ENCODE peak calls at places on chromosomes 1 and 21, in ten cellular contexts. One of them, this sample, is unnamed.

GRCh38 chr1:5108740-5109139 is 454.3 kb downstream of the AJAP1 start:
- DNase-seq in CD8-positive, alpha-beta T cell: no peak
- DNase-seq in aorta: no peak
- DNase-seq in endothelial cell of umbilical vein: no peak
- DNase-seq in hepatocyte: peak; percentile 17
- DNase-seq in spleen: no peak
- DNase-seq in heart right ventricle: no peak
- DNase-seq in SJCRH30: no peak
- DNase-seq in cardiac muscle cell: no peak
- DNase-seq in PC-3: no peak
- DNase-seq in this sample: no peak

GRCh38 chr1:155050560-155051341 is at the start of gene ADAM15:
- DNase-seq in CD8-positive, alpha-beta T cell: peak; percentile 64
- DNase-seq in aorta: peak; percentile 96
- DNase-seq in endothelial cell of umbilical vein: peak; percentile 81
- DNase-seq in hepatocyte: peak; percentile 93
- DNase-seq in spleen: peak; percentile 96
- DNase-seq in heart right ventricle: peak; percentile 82
- DNase-seq in SJCRH30: peak; percentile 91
- DNase-seq in cardiac muscle cell: peak; percentile 70
- DNase-seq in PC-3: peak; percentile 93
- DNase-seq in this sample: peak; percentile 75

GRCh38 chr1:240244968-240245628 is 153.4 kb downstream of the FMN2 start:
- DNase-seq in CD8-positive, alpha-beta T cell: no peak
- DNase-seq in aorta: no peak
- DNase-seq in endothelial cell of umbilical vein: no peak
- DNase-seq in hepatocyte: no peak
- DNase-seq in spleen: no peak
- DNase-seq in heart right ventricle: no peak
- DNase-seq in SJCRH30: no peak
- DNase-seq in cardiac muscle cell: no peak
- DNase-seq in PC-3: no peak
- DNase-seq in this sample: no peak

GRCh38 chr1:55040083-55040952 is 970 bp downstream of the PCSK9 start:
- DNase-seq in CD8-positive, alpha-beta T cell: no peak
- DNase-seq in aorta: peak; percentile 69
- DNase-seq in endothelial cell of umbilical vein: no peak
- DNase-seq in hepatocyte: no peak
- DNase-seq in spleen: peak; percentile 73
- DNase-seq in heart right ventricle: no peak
- DNase-seq in SJCRH30: no peak
- DNase-seq in cardiac muscle cell: no peak
- DNase-seq in PC-3: no peak
- DNase-seq in this sample: no peak

GRCh38 chr1:45246760-45247159 is 40.4 kb upstream of the ZSWIM5 start:
- DNase-seq in CD8-positive, alpha-beta T cell: no peak
- DNase-seq in aorta: no peak
- DNase-seq in endothelial cell of umbilical vein: peak; percentile 97
- DNase-seq in hepatocyte: peak; percentile 43
- DNase-seq in spleen: no peak
- DNase-seq in heart right ventricle: no peak
- DNase-seq in SJCRH30: no peak
- DNase-seq in cardiac muscle cell: peak; percentile 79
- DNase-seq in PC-3: peak; percentile 95
- DNase-seq in this sample: no peak

GRCh38 chr1:201059871-201060555 is 36.5 kb upstream of the KIF21B start:
- DNase-seq in CD8-positive, alpha-beta T cell: no peak
- DNase-seq in aorta: no peak
- DNase-seq in endothelial cell of umbilical vein: no peak
- DNase-seq in hepatocyte: no peak
- DNase-seq in spleen: no peak
- DNase-seq in heart right ventricle: no peak
- DNase-seq in SJCRH30: no peak
- DNase-seq in cardiac muscle cell: peak; percentile 12
- DNase-seq in PC-3: no peak
- DNase-seq in this sample: no peak

GRCh38 chr21:42513151-42513984 is at the start of gene SLC37A1:
- DNase-seq in CD8-positive, alpha-beta T cell: no peak
- DNase-seq in aorta: no peak
- DNase-seq in endothelial cell of umbilical vein: no peak
- DNase-seq in hepatocyte: peak; percentile 77
- DNase-seq in spleen: peak; percentile 90
- DNase-seq in heart right ventricle: no peak
- DNase-seq in SJCRH30: no peak
- DNase-seq in cardiac muscle cell: no peak
- DNase-seq in PC-3: peak; percentile 44
- DNase-seq in this sample: no peak

GRCh38 chr1:244836135-244836521 is 670 bp downstream of the COX20 start:
- DNase-seq in CD8-positive, alpha-beta T cell: no peak
- DNase-seq in aorta: no peak
- DNase-seq in endothelial cell of umbilical vein: peak; percentile 65
- DNase-seq in hepatocyte: peak; percentile 30
- DNase-seq in spleen: no peak
- DNase-seq in heart right ventricle: no peak
- DNase-seq in SJCRH30: peak; percentile 53
- DNase-seq in cardiac muscle cell: peak; percentile 42
- DNase-seq in PC-3: peak; percentile 50
- DNase-seq in this sample: no peak

GRCh38 chr1:21319447-21320407 is 29.5 kb upstream of the ECE1 start:
- DNase-seq in CD8-positive, alpha-beta T cell: no peak
- DNase-seq in aorta: no peak
- DNase-seq in endothelial cell of umbilical vein: no peak
- DNase-seq in hepatocyte: no peak
- DNase-seq in spleen: no peak
- DNase-seq in heart right ventricle: no peak
- DNase-seq in SJCRH30: peak; percentile 81
- DNase-seq in cardiac muscle cell: no peak
- DNase-seq in PC-3: no peak
- DNase-seq in this sample: no peak

GRCh38 chr1:118081387-118081786 is 103.6 kb downstream of the SPAG17 start:
- DNase-seq in CD8-positive, alpha-beta T cell: no peak
- DNase-seq in aorta: no peak
- DNase-seq in endothelial cell of umbilical vein: no peak
- DNase-seq in hepatocyte: peak; percentile 28
- DNase-seq in spleen: no peak
- DNase-seq in heart right ventricle: no peak
- DNase-seq in SJCRH30: no peak
- DNase-seq in cardiac muscle cell: no peak
- DNase-seq in PC-3: peak; percentile 19
- DNase-seq in this sample: no peak

GRCh38 chr1:54649130-54649898 is 7.7 kb downstream of the MROH7 start:
- DNase-seq in CD8-positive, alpha-beta T cell: no peak
- DNase-seq in aorta: no peak
- DNase-seq in endothelial cell of umbilical vein: no peak
- DNase-seq in hepatocyte: peak; percentile 62
- DNase-seq in spleen: no peak
- DNase-seq in heart right ventricle: no peak
- DNase-seq in SJCRH30: no peak
- DNase-seq in cardiac muscle cell: no peak
- DNase-seq in PC-3: no peak
- DNase-seq in this sample: no peak

GRCh38 chr1:32925360-32926142 is 24.4 kb upstream of the TMEM54 start:
- DNase-seq in CD8-positive, alpha-beta T cell: no peak
- DNase-seq in aorta: no peak
- DNase-seq in endothelial cell of umbilical vein: peak; percentile 14
- DNase-seq in hepatocyte: peak; percentile 58
- DNase-seq in spleen: no peak
- DNase-seq in heart right ventricle: no peak
- DNase-seq in SJCRH30: peak; percentile 82
- DNase-seq in cardiac muscle cell: peak; percentile 47
- DNase-seq in PC-3: no peak
- DNase-seq in this sample: no peak

GRCh38 chr1:25063591-25064416 is 133.7 kb upstream of the RUNX3 start:
- DNase-seq in CD8-positive, alpha-beta T cell: no peak
- DNase-seq in aorta: peak; percentile 32
- DNase-seq in endothelial cell of umbilical vein: no peak
- DNase-seq in hepatocyte: no peak
- DNase-seq in spleen: peak; percentile 29
- DNase-seq in heart right ventricle: no peak
- DNase-seq in SJCRH30: peak; percentile 57
- DNase-seq in cardiac muscle cell: no peak
- DNase-seq in PC-3: peak; percentile 66
- DNase-seq in this sample: no peak
- H3K27ac ChIP-seq in CD8-positive, alpha-beta T cell: no peak overlapping the region
- H3K27ac ChIP-seq in aorta: no peak overlapping the region
- H3K27ac ChIP-seq in endothelial cell of umbilical vein: no peak overlapping the region
- H3K27ac ChIP-seq in hepatocyte: no peak overlapping the region
- H3K27ac ChIP-seq in spleen: no peak overlapping the region
- H3K27ac ChIP-seq in heart right ventricle: no peak overlapping the region
- H3K27ac ChIP-seq in SJCRH30: no peak overlapping the region
- H3K27ac ChIP-seq in cardiac muscle cell: no peak overlapping the region
- H3K27ac ChIP-seq in PC-3: no peak overlapping the region
- H3K27ac ChIP-seq in this sample: no peak overlapping the region

GRCh38 chr1:53198241-53198651 is 1.6 kb downstream of the CPT2 start:
- DNase-seq in CD8-positive, alpha-beta T cell: no peak
- DNase-seq in aorta: no peak
- DNase-seq in endothelial cell of umbilical vein: no peak
- DNase-seq in hepatocyte: peak; percentile 44
- DNase-seq in spleen: no peak
- DNase-seq in heart right ventricle: peak; percentile 46
- DNase-seq in SJCRH30: no peak
- DNase-seq in cardiac muscle cell: peak; percentile 46
- DNase-seq in PC-3: no peak
- DNase-seq in this sample: no peak
- H3K27ac ChIP-seq in CD8-positive, alpha-beta T cell: peak overlapping the region; percentile 96
- H3K27ac ChIP-seq in aorta: no peak overlapping the region
- H3K27ac ChIP-seq in endothelial cell of umbilical vein: no peak overlapping the region
- H3K27ac ChIP-seq in hepatocyte: peak overlapping the region; percentile 97
- H3K27ac ChIP-seq in spleen: no peak overlapping the region
- H3K27ac ChIP-seq in heart right ventricle: peak overlapping the region; percentile 98
- H3K27ac ChIP-seq in SJCRH30: no peak overlapping the region
- H3K27ac ChIP-seq in cardiac muscle cell: peak overlapping the region; percentile 95
- H3K27ac ChIP-seq in PC-3: no peak overlapping the region
- H3K27ac ChIP-seq in this sample: no peak overlapping the region

GRCh38 chr1:207239874-207240273 is 81.6 kb upstream of the CD55 start:
- DNase-seq in CD8-positive, alpha-beta T cell: no peak
- DNase-seq in aorta: no peak
- DNase-seq in endothelial cell of umbilical vein: no peak
- DNase-seq in hepatocyte: peak; percentile 19
- DNase-seq in spleen: no peak
- DNase-seq in heart right ventricle: no peak
- DNase-seq in SJCRH30: no peak
- DNase-seq in cardiac muscle cell: no peak
- DNase-seq in PC-3: no peak
- DNase-seq in this sample: no peak
- H3K27ac ChIP-seq in CD8-positive, alpha-beta T cell: no peak overlapping the region
- H3K27ac ChIP-seq in aorta: no peak overlapping the region
- H3K27ac ChIP-seq in endothelial cell of umbilical vein: no peak overlapping the region
- H3K27ac ChIP-seq in hepatocyte: peak overlapping the region; percentile 85
- H3K27ac ChIP-seq in spleen: no peak overlapping the region
- H3K27ac ChIP-seq in heart right ventricle: no peak overlapping the region
- H3K27ac ChIP-seq in SJCRH30: no peak overlapping the region
- H3K27ac ChIP-seq in cardiac muscle cell: no peak overlapping the region
- H3K27ac ChIP-seq in PC-3: no peak overlapping the region
- H3K27ac ChIP-seq in this sample: no peak overlapping the region

GRCh38 chr21:44960141-44961092 is 20.6 kb downstream of the SLX9 start:
- DNase-seq in CD8-positive, alpha-beta T cell: no peak
- DNase-seq in aorta: peak; percentile 71
- DNase-seq in endothelial cell of umbilical vein: no peak
- DNase-seq in hepatocyte: no peak
- DNase-seq in spleen: peak; percentile 58
- DNase-seq in heart right ventricle: no peak
- DNase-seq in SJCRH30: no peak
- DNase-seq in cardiac muscle cell: no peak
- DNase-seq in PC-3: no peak
- DNase-seq in this sample: no peak
- H3K27ac ChIP-seq in CD8-positive, alpha-beta T cell: no peak overlapping the region
- H3K27ac ChIP-seq in aorta: peak overlapping the region; percentile 31
- H3K27ac ChIP-seq in endothelial cell of umbilical vein: peak overlapping the region; percentile 25
- H3K27ac ChIP-seq in hepatocyte: no peak overlapping the region
- H3K27ac ChIP-seq in spleen: no peak overlapping the region
- H3K27ac ChIP-seq in heart right ventricle: peak overlapping the region; percentile 74
- H3K27ac ChIP-seq in SJCRH30: no peak overlapping the region
- H3K27ac ChIP-seq in cardiac muscle cell: no peak overlapping the region
- H3K27ac ChIP-seq in PC-3: no peak overlapping the region
- H3K27ac ChIP-seq in this sample: peak overlapping the region; percentile 70

DNA sequence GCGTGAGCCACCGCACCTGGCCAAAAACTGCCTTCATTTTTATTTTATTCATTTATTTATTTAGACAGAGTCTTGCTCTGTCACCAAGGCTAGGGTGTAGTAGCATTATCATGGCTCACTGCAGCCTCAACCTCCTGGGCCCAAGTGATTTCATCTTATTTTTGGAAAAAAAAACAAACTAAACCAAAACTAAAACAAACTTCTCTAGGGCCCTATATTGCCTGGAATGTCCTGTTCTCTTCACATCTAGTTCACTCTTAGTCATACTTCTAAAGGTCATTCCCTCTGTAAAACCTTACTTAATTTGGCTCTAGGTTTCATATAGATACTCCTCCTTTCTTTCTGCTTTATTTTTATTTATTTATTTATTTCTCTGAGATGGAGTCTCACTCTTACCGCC is 15.6 kb downstream of the RPS27 start:
- DNase-seq in CD8-positive, alpha-beta T cell: no peak
- DNase-seq in aorta: no peak
- DNase-seq in endothelial cell of umbilical vein: no peak
- DNase-seq in hepatocyte: no peak
- DNase-seq in spleen: no peak
- DNase-seq in heart right ventricle: no peak
- DNase-seq in SJCRH30: no peak
- DNase-seq in cardiac muscle cell: no peak
- DNase-seq in PC-3: no peak
- DNase-seq in this sample: no peak
- H3K27ac ChIP-seq in CD8-positive, alpha-beta T cell: no peak overlapping the region
- H3K27ac ChIP-seq in aorta: no peak overlapping the region
- H3K27ac ChIP-seq in endothelial cell of umbilical vein: no peak overlapping the region
- H3K27ac ChIP-seq in hepatocyte: no peak overlapping the region
- H3K27ac ChIP-seq in spleen: no peak overlapping the region
- H3K27ac ChIP-seq in heart right ventricle: no peak overlapping the region
- H3K27ac ChIP-seq in SJCRH30: no peak overlapping the region
- H3K27ac ChIP-seq in cardiac muscle cell: no peak overlapping the region
- H3K27ac ChIP-seq in PC-3: no peak overlapping the region
- H3K27ac ChIP-seq in this sample: no peak overlapping the region

DNA sequence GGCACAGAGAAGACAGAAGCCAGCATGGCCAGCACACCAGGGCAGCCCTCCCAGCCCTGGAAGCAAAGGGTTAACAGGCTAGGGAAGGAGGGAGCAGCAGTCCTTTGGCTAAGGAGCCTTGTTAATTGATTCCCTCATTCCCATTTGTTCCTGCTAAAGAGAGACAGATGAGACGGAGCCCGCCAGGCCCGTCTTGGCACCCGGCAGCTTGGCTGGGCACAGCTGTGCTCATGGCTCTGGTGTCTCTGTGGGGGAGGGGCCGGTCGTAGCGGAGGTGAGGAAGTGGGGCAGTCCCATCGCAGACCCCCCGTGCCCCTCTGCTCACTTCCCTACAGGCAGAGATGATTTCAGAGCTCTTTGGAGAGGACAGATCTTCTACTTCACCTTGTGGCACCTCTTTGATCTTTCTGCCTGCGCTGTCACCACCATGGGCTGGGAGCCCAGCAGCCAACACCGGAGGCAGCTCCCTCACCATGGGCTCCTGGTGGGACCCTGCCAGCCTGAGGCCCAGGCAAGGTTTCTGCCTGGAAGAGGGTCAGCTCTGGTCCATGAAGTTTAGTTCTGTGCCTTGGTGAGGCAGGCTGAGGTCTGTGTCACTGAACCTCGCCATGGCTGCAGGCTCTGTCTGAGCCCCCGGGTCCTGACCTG is 38.0 kb downstream of the FOXO6 start:
- DNase-seq in CD8-positive, alpha-beta T cell: no peak
- DNase-seq in aorta: no peak
- DNase-seq in endothelial cell of umbilical vein: no peak
- DNase-seq in hepatocyte: peak; percentile 32
- DNase-seq in spleen: no peak
- DNase-seq in heart right ventricle: peak; percentile 47
- DNase-seq in SJCRH30: peak; percentile 93
- DNase-seq in cardiac muscle cell: no peak
- DNase-seq in PC-3: no peak
- DNase-seq in this sample: peak; percentile 50
- H3K27ac ChIP-seq in CD8-positive, alpha-beta T cell: no peak overlapping the region
- H3K27ac ChIP-seq in aorta: no peak overlapping the region
- H3K27ac ChIP-seq in endothelial cell of umbilical vein: no peak overlapping the region
- H3K27ac ChIP-seq in hepatocyte: peak overlapping the region; percentile 34
- H3K27ac ChIP-seq in spleen: no peak overlapping the region
- H3K27ac ChIP-seq in heart right ventricle: peak overlapping the region; percentile 42
- H3K27ac ChIP-seq in SJCRH30: peak overlapping the region; percentile 54
- H3K27ac ChIP-seq in cardiac muscle cell: peak overlapping the region; percentile 25
- H3K27ac ChIP-seq in PC-3: no peak overlapping the region
- H3K27ac ChIP-seq in this sample: no peak overlapping the region